ENCODE peak calls at places on chromosomes 12 and 14, in eight cellular contexts. One of them, this sample, is unnamed.

GRCh38 chr12:4648499-4649357 is at the start of the genes AKAP3 and NDUFA9:
- DNase-seq in H7: peak; percentile 60
- DNase-seq in hypothalamus: peak; percentile 54
- DNase-seq in stimulated activated naive CD4-positive, alpha-beta T cell: peak; percentile 71
- DNase-seq in psoas muscle: peak; percentile 79
- DNase-seq in heart left ventricle: peak; percentile 84
- DNase-seq in EL: peak; percentile 82
- DNase-seq in mucosa of descending colon: peak; percentile 86
- DNase-seq in this sample: peak; percentile 90

GRCh38 chr12:89574736-89575208 is 48.9 kb upstream of the POC1B start:
- DNase-seq in H7: no peak
- DNase-seq in hypothalamus: no peak
- DNase-seq in stimulated activated naive CD4-positive, alpha-beta T cell: no peak
- DNase-seq in psoas muscle: no peak
- DNase-seq in heart left ventricle: peak; percentile 23
- DNase-seq in EL: peak; percentile 73
- DNase-seq in mucosa of descending colon: no peak
- DNase-seq in this sample: peak; percentile 22

GRCh38 chr12:43847427-43847826 is 11.5 kb downstream of the TMEM117 start:
- DNase-seq in H7: no peak
- DNase-seq in hypothalamus: no peak
- DNase-seq in stimulated activated naive CD4-positive, alpha-beta T cell: no peak
- DNase-seq in psoas muscle: no peak
- DNase-seq in heart left ventricle: no peak
- DNase-seq in EL: peak; percentile 47
- DNase-seq in mucosa of descending colon: no peak
- DNase-seq in this sample: no peak

GRCh38 chr14:70652871-70653270 is 11.2 kb downstream of the TTC9 start:
- DNase-seq in H7: no peak
- DNase-seq in hypothalamus: no peak
- DNase-seq in stimulated activated naive CD4-positive, alpha-beta T cell: no peak
- DNase-seq in psoas muscle: no peak
- DNase-seq in heart left ventricle: no peak
- DNase-seq in EL: peak; percentile 22
- DNase-seq in mucosa of descending colon: no peak
- DNase-seq in this sample: no peak

GRCh38 chr12:115680967-115681366 is 596.5 kb downstream of the MED13L start:
- DNase-seq in H7: no peak
- DNase-seq in hypothalamus: no peak
- DNase-seq in stimulated activated naive CD4-positive, alpha-beta T cell: no peak
- DNase-seq in psoas muscle: no peak
- DNase-seq in heart left ventricle: no peak
- DNase-seq in EL: no peak
- DNase-seq in mucosa of descending colon: no peak
- DNase-seq in this sample: no peak

GRCh38 chr12:67068204-67068731 is 200.9 kb upstream of the CAND1 start:
- DNase-seq in H7: peak; percentile 59
- DNase-seq in hypothalamus: no peak
- DNase-seq in stimulated activated naive CD4-positive, alpha-beta T cell: peak; percentile 43
- DNase-seq in psoas muscle: no peak
- DNase-seq in heart left ventricle: no peak
- DNase-seq in EL: peak; percentile 12
- DNase-seq in mucosa of descending colon: no peak
- DNase-seq in this sample: no peak

GRCh38 chr12:128798543-128799341 is 25.0 kb downstream of the SLC15A4 start:
- DNase-seq in H7: no peak
- DNase-seq in hypothalamus: no peak
- DNase-seq in stimulated activated naive CD4-positive, alpha-beta T cell: no peak
- DNase-seq in psoas muscle: peak; percentile 57
- DNase-seq in heart left ventricle: no peak
- DNase-seq in EL: no peak
- DNase-seq in mucosa of descending colon: no peak
- DNase-seq in this sample: no peak

GRCh38 chr12:7142057-7142644 is 12.0 kb downstream of the CLSTN3 start:
- DNase-seq in H7: peak; percentile 89
- DNase-seq in hypothalamus: no peak
- DNase-seq in stimulated activated naive CD4-positive, alpha-beta T cell: peak; percentile 40
- DNase-seq in psoas muscle: no peak
- DNase-seq in heart left ventricle: no peak
- DNase-seq in EL: peak; percentile 56
- DNase-seq in mucosa of descending colon: no peak
- DNase-seq in this sample: peak; percentile 58

GRCh38 chr12:47651368-47652254 is 54.2 kb downstream of the RPAP3 start:
- DNase-seq in H7: peak; percentile 10
- DNase-seq in hypothalamus: peak; percentile 22
- DNase-seq in stimulated activated naive CD4-positive, alpha-beta T cell: no peak
- DNase-seq in psoas muscle: peak; percentile 30
- DNase-seq in heart left ventricle: peak; percentile 61
- DNase-seq in EL: peak; percentile 66
- DNase-seq in mucosa of descending colon: peak; percentile 52
- DNase-seq in this sample: peak; percentile 70

GRCh38 chr12:132951649-132952048 is 4.5 kb downstream of the ZNF605 start:
- DNase-seq in H7: no peak
- DNase-seq in hypothalamus: no peak
- DNase-seq in stimulated activated naive CD4-positive, alpha-beta T cell: no peak
- DNase-seq in psoas muscle: no peak
- DNase-seq in heart left ventricle: no peak
- DNase-seq in EL: no peak
- DNase-seq in mucosa of descending colon: no peak
- DNase-seq in this sample: no peak

GRCh38 chr14:86802726-86803125 is 1190.3 kb downstream of the GALC start:
- DNase-seq in H7: no peak
- DNase-seq in hypothalamus: no peak
- DNase-seq in stimulated activated naive CD4-positive, alpha-beta T cell: no peak
- DNase-seq in psoas muscle: no peak
- DNase-seq in heart left ventricle: no peak
- DNase-seq in EL: no peak
- DNase-seq in mucosa of descending colon: no peak
- DNase-seq in this sample: no peak

GRCh38 chr12:124179936-124180605 is 114.8 kb upstream of the RFLNA start:
- DNase-seq in H7: no peak
- DNase-seq in hypothalamus: no peak
- DNase-seq in stimulated activated naive CD4-positive, alpha-beta T cell: no peak
- DNase-seq in psoas muscle: no peak
- DNase-seq in heart left ventricle: no peak
- DNase-seq in EL: no peak
- DNase-seq in mucosa of descending colon: no peak
- DNase-seq in this sample: no peak

GRCh38 chr12:131091413-131091975 is 137.8 kb downstream of the ADGRD1 start:
- DNase-seq in H7: no peak
- DNase-seq in hypothalamus: no peak
- DNase-seq in stimulated activated naive CD4-positive, alpha-beta T cell: no peak
- DNase-seq in psoas muscle: no peak
- DNase-seq in heart left ventricle: no peak
- DNase-seq in EL: no peak
- DNase-seq in mucosa of descending colon: no peak
- DNase-seq in this sample: no peak

GRCh38 chr14:54722791-54723432 is 156.0 kb downstream of the SAMD4A start:
- DNase-seq in H7: peak; percentile 8
- DNase-seq in hypothalamus: no peak
- DNase-seq in stimulated activated naive CD4-positive, alpha-beta T cell: no peak
- DNase-seq in psoas muscle: no peak
- DNase-seq in heart left ventricle: no peak
- DNase-seq in EL: peak; percentile 26
- DNase-seq in mucosa of descending colon: no peak
- DNase-seq in this sample: no peak

GRCh38 chr12:12983420-12984035 is 16.5 kb downstream of the HEBP1 start:
- DNase-seq in H7: no peak
- DNase-seq in hypothalamus: no peak
- DNase-seq in stimulated activated naive CD4-positive, alpha-beta T cell: no peak
- DNase-seq in psoas muscle: no peak
- DNase-seq in heart left ventricle: no peak
- DNase-seq in EL: peak; percentile 63
- DNase-seq in mucosa of descending colon: no peak
- DNase-seq in this sample: peak; percentile 26

GRCh38 chr14:105971593-105972500 is 445.5 kb downstream of the TMEM121 start:
- DNase-seq in H7: no peak
- DNase-seq in hypothalamus: no peak
- DNase-seq in stimulated activated naive CD4-positive, alpha-beta T cell: no peak
- DNase-seq in psoas muscle: no peak
- DNase-seq in heart left ventricle: no peak
- DNase-seq in EL: no peak
- DNase-seq in mucosa of descending colon: no peak
- DNase-seq in this sample: no peak

GRCh38 chr12:57237952-57238853 is 8.7 kb downstream of the SHMT2 start:
- DNase-seq in H7: peak; percentile 88
- DNase-seq in hypothalamus: no peak
- DNase-seq in stimulated activated naive CD4-positive, alpha-beta T cell: peak; percentile 28
- DNase-seq in psoas muscle: peak; percentile 49
- DNase-seq in heart left ventricle: peak; percentile 59
- DNase-seq in EL: peak; percentile 50
- DNase-seq in mucosa of descending colon: peak; percentile 57
- DNase-seq in this sample: no peak

GRCh38 chr14:35730871-35731270 is 78.2 kb downstream of the RALGAPA1 start:
- DNase-seq in H7: no peak
- DNase-seq in hypothalamus: no peak
- DNase-seq in stimulated activated naive CD4-positive, alpha-beta T cell: no peak
- DNase-seq in psoas muscle: no peak
- DNase-seq in heart left ventricle: no peak
- DNase-seq in EL: no peak
- DNase-seq in mucosa of descending colon: no peak
- DNase-seq in this sample: no peak

GRCh38 chr12:50934981-50935807 is 17.1 kb upstream of the HIGD1C start:
- DNase-seq in H7: no peak
- DNase-seq in hypothalamus: no peak
- DNase-seq in stimulated activated naive CD4-positive, alpha-beta T cell: no peak
- DNase-seq in psoas muscle: no peak
- DNase-seq in heart left ventricle: no peak
- DNase-seq in EL: peak; percentile 29
- DNase-seq in mucosa of descending colon: no peak
- DNase-seq in this sample: no peak

GRCh38 chr12:48031135-48031960 is 27.1 kb upstream of the COL2A1 start:
- DNase-seq in H7: peak; percentile 51
- DNase-seq in hypothalamus: no peak
- DNase-seq in stimulated activated naive CD4-positive, alpha-beta T cell: no peak
- DNase-seq in psoas muscle: no peak
- DNase-seq in heart left ventricle: no peak
- DNase-seq in EL: no peak
- DNase-seq in mucosa of descending colon: no peak
- DNase-seq in this sample: no peak

GRCh38 chr14:103556976-103557758 is 5.3 kb downstream of the BAG5 start:
- DNase-seq in H7: no peak
- DNase-seq in hypothalamus: no peak
- DNase-seq in stimulated activated naive CD4-positive, alpha-beta T cell: no peak
- DNase-seq in psoas muscle: no peak
- DNase-seq in heart left ventricle: no peak
- DNase-seq in EL: no peak
- DNase-seq in mucosa of descending colon: no peak
- DNase-seq in this sample: no peak

GRCh38 chr14:24317141-24317927 is 6.0 kb downstream of the LTB4R start:
- DNase-seq in H7: no peak
- DNase-seq in hypothalamus: no peak
- DNase-seq in stimulated activated naive CD4-positive, alpha-beta T cell: no peak
- DNase-seq in psoas muscle: no peak
- DNase-seq in heart left ventricle: no peak
- DNase-seq in EL: peak; percentile 53
- DNase-seq in mucosa of descending colon: no peak
- DNase-seq in this sample: no peak

GRCh38 chr14:50063876-50064420 is 52.4 kb downstream of the VCPKMT start:
- DNase-seq in H7: no peak
- DNase-seq in hypothalamus: no peak
- DNase-seq in stimulated activated naive CD4-positive, alpha-beta T cell: no peak
- DNase-seq in psoas muscle: no peak
- DNase-seq in heart left ventricle: no peak
- DNase-seq in EL: no peak
- DNase-seq in mucosa of descending colon: no peak
- DNase-seq in this sample: no peak

GRCh38 chr12:25458047-25458552 is 95.0 kb downstream of the LMNTD1 start:
- DNase-seq in H7: no peak
- DNase-seq in hypothalamus: no peak
- DNase-seq in stimulated activated naive CD4-positive, alpha-beta T cell: no peak
- DNase-seq in psoas muscle: no peak
- DNase-seq in heart left ventricle: no peak
- DNase-seq in EL: peak; percentile 96
- DNase-seq in mucosa of descending colon: no peak
- DNase-seq in this sample: peak; percentile 78